ENCODE peak calls at places on chromosome 2, in five cellular contexts. F, M, L, G and V are unnamed samples.

GRCh38 chr2:57760448-57760847 is 286.2 kb upstream of the VRK2 start:
- DNase-seq in F (no peak), M (no peak), L (no peak), G (no peak), V (no peak)

GRCh38 chr2:126244937-126245336 is 411.0 kb upstream of the GYPC start:
- DNase-seq in F (peak; percentile 36), M (no peak), L (no peak), G (peak; percentile 36), V (peak; percentile 34)

GRCh38 chr2:103401621-103402020 is 639.8 kb downstream of the TMEM182 start:
- DNase-seq in F (no peak), M (no peak), L (no peak), G (no peak), V (no peak)

GRCh38 chr2:160205511-160205910 is 5.4 kb upstream of the ITGB6 start:
- DNase-seq in F (no peak), M (peak; percentile 93), L (no peak), G (no peak), V (peak; percentile 59)

GRCh38 chr2:25197336-25198208 is 29.2 kb upstream of the POMC start:
- DNase-seq in F (no peak), M (no peak), L (no peak), G (no peak), V (no peak)

GRCh38 chr2:51290725-51291124 is 258.8 kb upstream of the NRXN1 start:
- DNase-seq in F (no peak), M (no peak), L (no peak), G (no peak), V (no peak)

GRCh38 chr2:125095826-125096225 is 1070.7 kb downstream of the CNTNAP5 start:
- DNase-seq in F (no peak), M (no peak), L (no peak), G (no peak), V (no peak)

GRCh38 chr2:142536964-142537363 is 340.5 kb upstream of the KYNU start:
- DNase-seq in F (no peak), M (no peak), L (no peak), G (no peak), V (no peak)

GRCh38 chr2:3435440-3435839 is 55.9 kb downstream of the TRAPPC12 start:
- DNase-seq in F (no peak), M (no peak), L (no peak), G (no peak), V (no peak)

GRCh38 chr2:133498615-133499585 is 69.4 kb downstream of the NCKAP5 start:
- DNase-seq in F (no peak), M (no peak), L (no peak), G (no peak), V (no peak)

GRCh38 chr2:7943446-7943845 is 738.4 kb upstream of the ID2 start:
- DNase-seq in F (no peak), M (no peak), L (no peak), G (no peak), V (no peak)

GRCh38 chr2:212021947-212022346 is 516.7 kb downstream of the ERBB4 start:
- DNase-seq in F (no peak), M (no peak), L (no peak), G (no peak), V (no peak)

GRCh38 chr2:128293426-128293755 is 25.3 kb downstream of the HS6ST1 start:
- DNase-seq in F (no peak), M (peak; percentile 49), L (no peak), G (no peak), V (no peak)

GRCh38 chr2:231069379-231070054 is 12.8 kb downstream of the PSMD1 start:
- DNase-seq in F (no peak), M (no peak), L (no peak), G (no peak), V (no peak)

GRCh38 chr2:177239934-177240600 is 24.5 kb downstream of the NFE2L2 start:
- DNase-seq in F (no peak), M (no peak), L (no peak), G (peak; percentile 45), V (no peak)

GRCh38 chr2:127089466-127090235 is 17.3 kb downstream of the BIN1 start:
- DNase-seq in F (no peak), M (no peak), L (no peak), G (no peak), V (no peak)

GRCh38 chr2:145846986-145847385 is 1327.1 kb upstream of the ZEB2 start:
- DNase-seq in F (no peak), M (no peak), L (no peak), G (no peak), V (no peak)

GRCh38 chr2:14189929-14190328 is 442.6 kb upstream of the LRATD1 start:
- DNase-seq in F (no peak), M (no peak), L (no peak), G (no peak), V (no peak)

GRCh38 chr2:128610496-128610895 is 291.8 kb upstream of the HS6ST1 start:
- DNase-seq in F (no peak), M (peak; percentile 37), L (no peak), G (no peak), V (peak; percentile 2)

GRCh38 chr2:42923632-42924425 is 131.4 kb upstream of the HAAO start:
- DNase-seq in F (no peak), M (no peak), L (no peak), G (no peak), V (no peak)